ENCODE peak calls at places on chromosome 11, in six cellular contexts. One of them, this sample, is unnamed.

GRCh38 chr11:6686006-6686405 is 2.9 kb upstream of the MRPL17 start:
- DNase-seq in activated effector memory CD4-positive, alpha-beta T cell treated with anti-CD3 and anti-CD28 coated beads, Interleukin-2, amount 50 U/mL, for 16 hours: no peak
- DNase-seq in tibial artery: no peak
- DNase-seq in RPMI7951: no peak
- DNase-seq in neural progenitor cell: no peak
- DNase-seq in mammary epithelial cell: no peak
- DNase-seq in this sample: no peak

GRCh38 chr11:124762077-124762623 is at the start of gene ESAM:
- DNase-seq in tibial artery: peak
- DNase-seq in neural progenitor cell: peak
- DNase-seq in RPMI7951: no peak
- DNase-seq in activated effector memory CD4-positive, alpha-beta T cell treated with anti-CD3 and anti-CD28 coated beads, Interleukin-2, amount 50 U/mL, for 16 hours: peak
- DNase-seq in mammary epithelial cell: no peak
- DNase-seq in this sample: no peak

GRCh38 chr11:65498042-65498726 is 661 bp upstream of the MALAT1 start:
- DNase-seq in RPMI7951: peak
- DNase-seq in activated effector memory CD4-positive, alpha-beta T cell treated with anti-CD3 and anti-CD28 coated beads, Interleukin-2, amount 50 U/mL, for 16 hours: peak
- DNase-seq in neural progenitor cell: peak
- DNase-seq in tibial artery: peak
- DNase-seq in mammary epithelial cell: no peak
- DNase-seq in this sample: no peak

GRCh38 chr11:14248577-14248976 is 110.4 kb downstream of the RRAS2 start:
- DNase-seq in neural progenitor cell: peak
- DNase-seq in RPMI7951: no peak
- DNase-seq in activated effector memory CD4-positive, alpha-beta T cell treated with anti-CD3 and anti-CD28 coated beads, Interleukin-2, amount 50 U/mL, for 16 hours: no peak
- DNase-seq in tibial artery: no peak
- DNase-seq in mammary epithelial cell: no peak
- DNase-seq in this sample: no peak

GRCh38 chr11:77557553-77557952 is 32.2 kb upstream of the AQP11 start:
- DNase-seq in RPMI7951: peak
- DNase-seq in activated effector memory CD4-positive, alpha-beta T cell treated with anti-CD3 and anti-CD28 coated beads, Interleukin-2, amount 50 U/mL, for 16 hours: no peak
- DNase-seq in mammary epithelial cell: no peak
- DNase-seq in neural progenitor cell: peak
- DNase-seq in tibial artery: no peak
- DNase-seq in this sample: no peak

GRCh38 chr11:33248416-33248957 is 8.7 kb upstream of the HIPK3 start:
- DNase-seq in activated effector memory CD4-positive, alpha-beta T cell treated with anti-CD3 and anti-CD28 coated beads, Interleukin-2, amount 50 U/mL, for 16 hours: no peak
- DNase-seq in neural progenitor cell: no peak
- DNase-seq in tibial artery: no peak
- DNase-seq in mammary epithelial cell: peak
- DNase-seq in RPMI7951: no peak
- DNase-seq in this sample: no peak

GRCh38 chr11:61834278-61835004 is 6.3 kb downstream of the FADS2 start:
- DNase-seq in mammary epithelial cell: no peak
- DNase-seq in tibial artery: peak
- DNase-seq in neural progenitor cell: no peak
- DNase-seq in RPMI7951: peak
- DNase-seq in activated effector memory CD4-positive, alpha-beta T cell treated with anti-CD3 and anti-CD28 coated beads, Interleukin-2, amount 50 U/mL, for 16 hours: peak
- DNase-seq in this sample: peak

GRCh38 chr11:19382131-19382611 is 141.4 kb upstream of the E2F8 start:
- DNase-seq in tibial artery: no peak
- DNase-seq in mammary epithelial cell: no peak
- DNase-seq in activated effector memory CD4-positive, alpha-beta T cell treated with anti-CD3 and anti-CD28 coated beads, Interleukin-2, amount 50 U/mL, for 16 hours: no peak
- DNase-seq in RPMI7951: no peak
- DNase-seq in neural progenitor cell: peak
- DNase-seq in this sample: no peak

GRCh38 chr11:132114185-132114584 is 743.8 kb downstream of the NTM start:
- DNase-seq in activated effector memory CD4-positive, alpha-beta T cell treated with anti-CD3 and anti-CD28 coated beads, Interleukin-2, amount 50 U/mL, for 16 hours: no peak
- DNase-seq in tibial artery: no peak
- DNase-seq in neural progenitor cell: peak
- DNase-seq in RPMI7951: peak
- DNase-seq in mammary epithelial cell: no peak
- DNase-seq in this sample: no peak

GRCh38 chr11:45091563-45092392 is 54.7 kb upstream of the PRDM11 start:
- DNase-seq in tibial artery: no peak
- DNase-seq in activated effector memory CD4-positive, alpha-beta T cell treated with anti-CD3 and anti-CD28 coated beads, Interleukin-2, amount 50 U/mL, for 16 hours: no peak
- DNase-seq in RPMI7951: peak
- DNase-seq in neural progenitor cell: peak
- DNase-seq in mammary epithelial cell: no peak
- DNase-seq in this sample: no peak

GRCh38 chr11:66878554-66878953 is 21.7 kb downstream of the LRFN4 start:
- DNase-seq in activated effector memory CD4-positive, alpha-beta T cell treated with anti-CD3 and anti-CD28 coated beads, Interleukin-2, amount 50 U/mL, for 16 hours: no peak
- DNase-seq in mammary epithelial cell: no peak
- DNase-seq in RPMI7951: peak
- DNase-seq in neural progenitor cell: no peak
- DNase-seq in tibial artery: peak
- DNase-seq in this sample: no peak

This sample was measured in uterus.